ENCODE peak calls at places on chromosomes 2 and 18, in ten cellular contexts. U is left ventricle myocardium superior; R is NCI-H2171 treated with DMSO at 0.1 percent for 48 hours; M is sigmoid colon; P is GM13976; I is stimulated activated naive B cell treated with anti-CD40 and anti-IgM and Interleukin-4, amounts not matched to agents 10 μg/mL and 1 μg/mL and 100 μg/mL, for 72 hours; C is Calu3; F is head of caudate nucleus; T is cerebellar cortex; W is NCI-H82. D is an unnamed sample.

GRCh38 chr2:118059919-118060478 is 28.3 kb upstream of the INSIG2 start:
- DNase-seq in U (no peak), R (no peak), M (no peak), P (no peak), I (no peak), C (no peak), F (no peak), T (no peak), W (no peak), D (no peak)

GRCh38 chr18:26073742-26074141 is 16.7 kb downstream of the SS18 start:
- DNase-seq in U (no peak), R (no peak), M (no peak), P (no peak), I (no peak), C (no peak), F (no peak), T (no peak), W (no peak), D (no peak)

GRCh38 chr18:36167692-36168218 is 19.5 kb upstream of the MOCOS start:
- DNase-seq in U (no peak), R (no peak), M (no peak), P (no peak), I (no peak), C (no peak), F (no peak), T (no peak), W (no peak), D (no peak)

GRCh38 chr2:45626387-45627010 is 15.4 kb upstream of the SRBD1 start:
- DNase-seq in U (no peak), R (no peak), M (no peak), P (no peak), I (no peak), C (no peak), F (no peak), T (no peak), W (no peak), D (no peak)

GRCh38 chr2:138455691-138456090 is 45.9 kb upstream of the SPOPL start:
- DNase-seq in U (no peak), R (no peak), M (no peak), P (no peak), I (no peak), C (peak), F (no peak), T (no peak), W (peak), D (no peak)

GRCh38 chr2:9692392-9693137 is 61.8 kb upstream of the YWHAQ start:
- DNase-seq in U (peak), R (no peak), M (peak), P (no peak), I (no peak), C (no peak), F (no peak), T (peak), W (no peak), D (no peak)

GRCh38 chr2:66696374-66696773 is 261.4 kb downstream of the MEIS1 start:
- DNase-seq in U (no peak), R (no peak), M (no peak), P (no peak), I (no peak), C (no peak), F (no peak), T (peak), W (peak), D (no peak)

GRCh38 chr2:1156526-1156925 is 205.9 kb downstream of the SNTG2 start:
- DNase-seq in U (no peak), R (no peak), M (no peak), P (no peak), I (no peak), C (no peak), F (no peak), T (no peak), W (no peak), D (no peak)

GRCh38 chr2:84906108-84906899 is 848 bp downstream of the TMSB10 start:
- DNase-seq in U (peak), R (no peak), M (peak), P (peak), I (no peak), C (no peak), F (peak), T (no peak), W (peak), D (no peak)

GRCh38 chr18:41714872-41715271 is 240.2 kb upstream of the PIK3C3 start:
- DNase-seq in U (no peak), R (no peak), M (no peak), P (no peak), I (no peak), C (no peak), F (no peak), T (no peak), W (peak), D (no peak)

GRCh38 chr2:94759211-94759610 is 112.0 kb upstream of the TEKT4 start:
- DNase-seq in U (no peak), R (no peak), M (no peak), P (no peak), I (no peak), C (peak), F (no peak), T (peak), W (peak), D (peak)

GRCh38 chr2:118993392-118993752 is 51.4 kb downstream of the MARCO start:
- DNase-seq in U (no peak), R (no peak), M (no peak), P (no peak), I (no peak), C (no peak), F (no peak), T (no peak), W (no peak), D (no peak)

GRCh38 chr2:26346454-26347053 is at the start of gene ADGRF3:
- DNase-seq in U (peak), R (peak), M (peak), P (peak), I (peak), C (peak), F (peak), T (peak), W (peak), D (peak)

GRCh38 chr2:240570531-240571313 is 2.4 kb downstream of the RNPEPL1 start:
- DNase-seq in U (peak), R (no peak), M (peak), P (no peak), I (no peak), C (no peak), F (no peak), T (no peak), W (no peak), D (no peak)

GRCh38 chr2:233051241-233052149 is 8.6 kb upstream of the INPP5D start:
- DNase-seq in U (peak), R (no peak), M (no peak), P (no peak), I (no peak), C (no peak), F (peak), T (no peak), W (no peak), D (no peak)

GRCh38 chr2:126059379-126059778 is 596.6 kb upstream of the GYPC start:
- DNase-seq in U (no peak), R (no peak), M (no peak), P (no peak), I (no peak), C (no peak), F (no peak), T (no peak), W (peak), D (no peak)

GRCh38 chr2:156472686-156473085 is 36.5 kb downstream of the GPD2 start:
- DNase-seq in U (no peak), R (no peak), M (no peak), P (no peak), I (no peak), C (no peak), F (no peak), T (no peak), W (no peak), D (no peak)

GRCh38 chr2:65731476-65731875 is 299.1 kb upstream of the SPRED2 start:
- DNase-seq in U (no peak), R (no peak), M (no peak), P (no peak), I (no peak), C (no peak), F (no peak), T (no peak), W (peak), D (no peak)